ENCODE peak calls at places on chromosome 11, in four cellular contexts. One of them, this sample, is unnamed.

GRCh38 chr11:68255526-68255925 is 16.2 kb downstream of the C11orf24 start:
- DNase-seq in astrocyte of the cerebellum: no peak
- DNase-seq in right atrium auricular region: no peak
- DNase-seq in coronary artery: no peak
- DNase-seq in this sample: no peak

GRCh38 chr11:125637840-125638239 is 12.9 kb downstream of the CHEK1 start:
- DNase-seq in astrocyte of the cerebellum: no peak
- DNase-seq in right atrium auricular region: no peak
- DNase-seq in coronary artery: no peak
- DNase-seq in this sample: no peak

GRCh38 chr11:67270256-67271211 is 4.3 kb downstream of the GRK2 start:
- DNase-seq in astrocyte of the cerebellum: no peak
- DNase-seq in right atrium auricular region: no peak
- DNase-seq in coronary artery: no peak
- DNase-seq in this sample: no peak

GRCh38 chr11:132286106-132286505 is 915.7 kb downstream of the NTM start:
- DNase-seq in astrocyte of the cerebellum: no peak
- DNase-seq in right atrium auricular region: no peak
- DNase-seq in coronary artery: no peak
- DNase-seq in this sample: no peak

GRCh38 chr11:205221-206001 is 1.8 kb downstream of the BET1L start:
- DNase-seq in astrocyte of the cerebellum: no peak
- DNase-seq in right atrium auricular region: peak
- DNase-seq in coronary artery: peak
- DNase-seq in this sample: no peak

GRCh38 chr11:63999349-64000025 is 13.2 kb downstream of the OTUB1 start:
- DNase-seq in astrocyte of the cerebellum: no peak
- DNase-seq in right atrium auricular region: no peak
- DNase-seq in coronary artery: no peak
- DNase-seq in this sample: no peak

GRCh38 chr11:43576834-43577521 is 103.6 kb upstream of the HSD17B12 start:
- DNase-seq in astrocyte of the cerebellum: peak
- DNase-seq in right atrium auricular region: no peak
- DNase-seq in coronary artery: no peak
- DNase-seq in this sample: no peak

GRCh38 chr11:104583857-104584256 is 314.4 kb downstream of the CASP12 start:
- DNase-seq in astrocyte of the cerebellum: no peak
- DNase-seq in right atrium auricular region: no peak
- DNase-seq in coronary artery: no peak
- DNase-seq in this sample: no peak

GRCh38 chr11:68950776-68951175 is 30.0 kb downstream of the MRGPRD start:
- DNase-seq in astrocyte of the cerebellum: no peak
- DNase-seq in right atrium auricular region: no peak
- DNase-seq in coronary artery: no peak
- DNase-seq in this sample: no peak

GRCh38 chr11:133911169-133911568 is 45.6 kb downstream of the IGSF9B start:
- DNase-seq in astrocyte of the cerebellum: no peak
- DNase-seq in right atrium auricular region: no peak
- DNase-seq in coronary artery: no peak
- DNase-seq in this sample: no peak

GRCh38 chr11:14029415-14029814 is 66.9 kb downstream of the SPON1 start:
- DNase-seq in astrocyte of the cerebellum: no peak
- DNase-seq in right atrium auricular region: no peak
- DNase-seq in coronary artery: no peak
- DNase-seq in this sample: no peak

GRCh38 chr11:1546536-1547466 is 25.3 kb downstream of the DUSP8 start:
- DNase-seq in astrocyte of the cerebellum: no peak
- DNase-seq in right atrium auricular region: no peak
- DNase-seq in coronary artery: no peak
- DNase-seq in this sample: no peak

GRCh38 chr11:43644626-43645299 is 35.8 kb upstream of the HSD17B12 start:
- DNase-seq in astrocyte of the cerebellum: no peak
- DNase-seq in right atrium auricular region: no peak
- DNase-seq in coronary artery: no peak
- DNase-seq in this sample: no peak

GRCh38 chr11:71112454-71112853 is 139.9 kb downstream of the SHANK2 start:
- DNase-seq in astrocyte of the cerebellum: no peak
- DNase-seq in right atrium auricular region: no peak
- DNase-seq in coronary artery: no peak
- DNase-seq in this sample: no peak

GRCh38 chr11:67355023-67355793 is 1.9 kb upstream of the POLD4 start:
- DNase-seq in astrocyte of the cerebellum: no peak
- DNase-seq in right atrium auricular region: no peak
- DNase-seq in coronary artery: peak
- DNase-seq in this sample: no peak

GRCh38 chr11:17864478-17864941 is 129.9 kb downstream of the KCNC1 start:
- DNase-seq in astrocyte of the cerebellum: no peak
- DNase-seq in right atrium auricular region: no peak
- DNase-seq in coronary artery: no peak
- DNase-seq in this sample: no peak

GRCh38 chr11:119478711-119479285 is 55.8 kb upstream of the THY1 start:
- DNase-seq in astrocyte of the cerebellum: no peak
- DNase-seq in right atrium auricular region: peak
- DNase-seq in coronary artery: no peak
- DNase-seq in this sample: no peak

GRCh38 chr11:11568651-11569229 is 53.1 kb downstream of the GALNT18 start:
- DNase-seq in astrocyte of the cerebellum: no peak
- DNase-seq in right atrium auricular region: no peak
- DNase-seq in coronary artery: no peak
- DNase-seq in this sample: no peak

GRCh38 chr11:128341280-128341679 is 246.1 kb downstream of the ETS1 start:
- DNase-seq in astrocyte of the cerebellum: no peak
- DNase-seq in right atrium auricular region: no peak
- DNase-seq in coronary artery: no peak
- DNase-seq in this sample: no peak

GRCh38 chr11:107683807-107684206 is 28.0 kb downstream of the SLN start:
- DNase-seq in astrocyte of the cerebellum: no peak
- DNase-seq in right atrium auricular region: no peak
- DNase-seq in coronary artery: no peak
- DNase-seq in this sample: no peak

GRCh38 chr11:2827792-2828191 is 57.8 kb downstream of the CDKN1C start:
- DNase-seq in astrocyte of the cerebellum: no peak
- DNase-seq in right atrium auricular region: no peak
- DNase-seq in coronary artery: no peak
- DNase-seq in this sample: no peak

GRCh38 chr11:89504270-89504669 is 13.1 kb upstream of the NOX4 start:
- DNase-seq in astrocyte of the cerebellum: no peak
- DNase-seq in right atrium auricular region: no peak
- DNase-seq in coronary artery: no peak
- DNase-seq in this sample: no peak

GRCh38 chr11:106231591-106231990 is 154.1 kb downstream of the AASDHPPT start:
- DNase-seq in astrocyte of the cerebellum: no peak
- DNase-seq in right atrium auricular region: no peak
- DNase-seq in coronary artery: no peak
- DNase-seq in this sample: no peak

GRCh38 chr11:70610561-70610960 is 212.2 kb downstream of the CTTN start:
- DNase-seq in astrocyte of the cerebellum: peak
- DNase-seq in right atrium auricular region: no peak
- DNase-seq in coronary artery: no peak
- DNase-seq in this sample: no peak

GRCh38 chr11:102155676-102156075 is 45.4 kb downstream of the YAP1 start:
- DNase-seq in astrocyte of the cerebellum: no peak
- DNase-seq in right atrium auricular region: no peak
- DNase-seq in coronary artery: no peak
- DNase-seq in this sample: no peak

GRCh38 chr11:2796508-2797180 is 88.9 kb downstream of the CDKN1C start:
- DNase-seq in astrocyte of the cerebellum: no peak
- DNase-seq in right atrium auricular region: peak
- DNase-seq in coronary artery: peak
- DNase-seq in this sample: no peak

GRCh38 chr11:35487532-35488078 is 37.8 kb downstream of the PAMR1 start:
- DNase-seq in astrocyte of the cerebellum: peak
- DNase-seq in right atrium auricular region: peak
- DNase-seq in coronary artery: no peak
- DNase-seq in this sample: peak

GRCh38 chr11:2441171-2441570 is 3.1 kb downstream of the TRPM5 start:
- DNase-seq in astrocyte of the cerebellum: no peak
- DNase-seq in right atrium auricular region: no peak
- DNase-seq in coronary artery: no peak
- DNase-seq in this sample: no peak

GRCh38 chr11:96012086-96012824 is 88.3 kb upstream of the MTMR2 start:
- DNase-seq in astrocyte of the cerebellum: peak
- DNase-seq in right atrium auricular region: peak
- DNase-seq in coronary artery: no peak
- DNase-seq in this sample: peak

GRCh38 chr11:3949132-3949531 is 93.7 kb downstream of the STIM1 start:
- DNase-seq in astrocyte of the cerebellum: no peak
- DNase-seq in right atrium auricular region: no peak
- DNase-seq in coronary artery: no peak
- DNase-seq in this sample: no peak

GRCh38 chr11:69465236-69466000 is 16.0 kb upstream of the LINC01488 start:
- DNase-seq in astrocyte of the cerebellum: no peak
- DNase-seq in right atrium auricular region: no peak
- DNase-seq in coronary artery: no peak
- DNase-seq in this sample: no peak

GRCh38 chr11:22193348-22194051 is 615 bp downstream of the ANO5 start:
- DNase-seq in astrocyte of the cerebellum: no peak
- DNase-seq in right atrium auricular region: no peak
- DNase-seq in coronary artery: peak
- DNase-seq in this sample: no peak

GRCh38 chr11:22192642-22193347 is at the start of gene ANO5:
- DNase-seq in astrocyte of the cerebellum: no peak
- DNase-seq in right atrium auricular region: peak
- DNase-seq in coronary artery: peak
- DNase-seq in this sample: no peak

GRCh38 chr11:22192289-22192641 is 620 bp upstream of the ANO5 start:
- DNase-seq in astrocyte of the cerebellum: no peak
- DNase-seq in right atrium auricular region: no peak
- DNase-seq in coronary artery: no peak
- DNase-seq in this sample: no peak

GRCh38 chr11:22197139-22197893 is 4.4 kb downstream of the ANO5 start:
- DNase-seq in astrocyte of the cerebellum: no peak
- DNase-seq in right atrium auricular region: no peak
- DNase-seq in coronary artery: no peak
- DNase-seq in this sample: no peak

DNA sequence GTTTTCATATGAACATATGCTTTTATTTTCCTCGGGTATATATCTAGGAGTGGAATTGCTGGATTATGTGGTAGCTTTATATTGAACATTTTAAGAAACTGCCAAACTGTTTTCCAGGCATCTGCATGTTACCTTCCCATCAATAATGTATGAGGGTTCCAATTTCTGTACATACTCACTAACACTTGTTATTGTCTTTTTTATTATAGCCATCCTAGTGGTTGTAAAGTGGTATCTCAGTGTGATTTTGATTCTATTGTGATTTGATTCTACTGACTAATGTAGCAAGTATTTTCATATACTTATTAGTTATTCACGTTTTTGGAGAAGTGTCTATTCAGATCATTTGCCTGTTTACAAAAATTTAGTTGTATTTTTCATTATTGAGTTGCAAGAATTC is 2.0 kb downstream of the ANO5 start:
- DNase-seq in astrocyte of the cerebellum: no peak
- DNase-seq in right atrium auricular region: no peak
- DNase-seq in coronary artery: no peak
- DNase-seq in this sample: no peak
- TF ChIP-seq CTCF in astrocyte of the cerebellum: no peak
- TF ChIP-seq CTCF in right atrium auricular region: no peak
- TF ChIP-seq CTCF in coronary artery: no peak
- TF ChIP-seq CTCF in this sample: no peak

GRCh38 chr11:126999366-126999765 is 1.2 kb downstream of the KIRREL3 start:
- DNase-seq in astrocyte of the cerebellum: no peak
- DNase-seq in right atrium auricular region: no peak
- DNase-seq in coronary artery: no peak
- DNase-seq in this sample: no peak

GRCh38 chr11:126997641-126998040 is 2.9 kb downstream of the KIRREL3 start:
- DNase-seq in astrocyte of the cerebellum: no peak
- DNase-seq in right atrium auricular region: no peak
- DNase-seq in coronary artery: no peak
- DNase-seq in this sample: no peak

GRCh38 chr11:127000991-127001390 is 421 bp upstream of the KIRREL3 start:
- DNase-seq in astrocyte of the cerebellum: no peak
- DNase-seq in right atrium auricular region: no peak
- DNase-seq in coronary artery: no peak
- DNase-seq in this sample: no peak

GRCh38 chr11:127002669-127003259 is 2.2 kb upstream of the KIRREL3 start:
- DNase-seq in astrocyte of the cerebellum: no peak
- DNase-seq in right atrium auricular region: no peak
- DNase-seq in coronary artery: no peak
- DNase-seq in this sample: no peak

DNA sequence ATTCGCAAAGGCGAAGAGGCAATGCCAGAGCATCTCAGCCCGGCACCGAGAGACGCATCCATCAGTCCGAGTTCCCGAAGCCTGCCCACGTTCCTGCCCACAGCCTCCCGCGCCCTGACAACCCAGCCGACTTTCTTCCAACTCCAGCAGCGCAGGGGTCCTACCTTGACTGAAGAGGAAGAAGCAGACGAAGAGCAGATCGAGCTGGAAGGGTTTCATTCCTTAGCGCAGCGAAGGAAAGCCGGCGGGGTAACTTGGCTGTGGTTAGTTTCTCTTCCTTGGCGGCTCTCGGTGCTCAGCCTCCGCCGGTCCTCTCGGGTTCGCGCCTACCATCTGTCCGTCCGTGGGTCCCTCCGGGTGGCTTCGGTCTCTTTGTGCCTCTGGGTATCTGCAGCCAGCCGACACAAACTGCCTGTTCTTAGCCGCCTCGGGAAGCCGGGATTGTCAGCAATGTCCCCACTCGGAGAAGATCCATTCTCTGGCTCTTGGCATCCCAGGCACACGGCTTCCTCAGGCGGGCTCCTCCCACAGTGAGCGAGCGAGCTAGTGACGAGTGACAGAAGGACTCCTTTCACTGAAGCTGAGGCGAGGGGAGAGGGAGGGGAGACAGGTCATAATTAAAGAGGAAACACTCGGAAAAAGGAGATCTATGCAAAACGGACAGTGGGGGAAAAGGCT is at the start of gene KIRREL3:
- DNase-seq in astrocyte of the cerebellum: no peak
- DNase-seq in right atrium auricular region: no peak
- DNase-seq in coronary artery: no peak
- DNase-seq in this sample: no peak
- H3K4me3 ChIP-seq in astrocyte of the cerebellum: peak
- H3K4me3 ChIP-seq in right atrium auricular region: peak
- H3K4me3 ChIP-seq in coronary artery: peak
- H3K4me3 ChIP-seq in this sample: peak

GRCh38 chr11:115215694-115216615 is 288.3 kb downstream of the CADM1 start:
- DNase-seq in astrocyte of the cerebellum: no peak
- DNase-seq in right atrium auricular region: no peak
- DNase-seq in coronary artery: no peak
- DNase-seq in this sample: no peak
- TF ChIP-seq CTCF in astrocyte of the cerebellum: peak
- TF ChIP-seq CTCF in right atrium auricular region: no peak
- TF ChIP-seq CTCF in coronary artery: no peak
- TF ChIP-seq CTCF in this sample: peak

DNA sequence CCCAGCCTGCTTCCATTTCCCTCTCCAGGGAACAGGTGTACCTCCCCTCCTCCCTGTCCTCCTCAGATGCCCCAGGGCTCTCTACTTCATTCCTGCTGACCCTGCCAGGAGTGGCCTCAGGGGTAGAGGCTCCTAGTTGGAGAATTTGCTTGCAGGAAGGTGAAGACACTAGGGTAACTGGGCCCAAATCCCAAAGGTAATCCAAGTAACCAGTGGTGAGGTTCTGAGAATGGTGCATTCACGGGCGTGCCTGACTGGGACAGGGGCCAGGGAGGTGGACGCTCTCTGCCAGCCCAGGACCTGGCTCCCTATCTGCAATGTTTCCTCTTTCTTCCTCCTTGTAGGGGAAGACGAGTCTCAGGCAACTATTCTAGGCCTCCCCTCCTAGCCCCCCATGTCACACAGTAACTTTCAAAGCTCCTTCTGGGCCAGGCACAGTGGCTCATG is 2.9 kb downstream of the SLC35C1 start:
- DNase-seq in astrocyte of the cerebellum: no peak
- DNase-seq in right atrium auricular region: no peak
- DNase-seq in coronary artery: peak
- DNase-seq in this sample: no peak
- H3K4me3 ChIP-seq in astrocyte of the cerebellum: peak
- H3K4me3 ChIP-seq in right atrium auricular region: no peak
- H3K4me3 ChIP-seq in coronary artery: peak
- H3K4me3 ChIP-seq in this sample: peak

This sample was measured in AG04449.